ENCODE peak calls at places on chromosome 16, in four cellular contexts. I is A549, M is endothelial cell of umbilical vein, R is GM12878. L is an unnamed sample.

GRCh38 chr16:74623214-74623842 is 16.4 kb upstream of the GLG1 start:
- DNase-seq in I (peak), M (peak), R (no peak), L (peak)

GRCh38 chr16:78503501-78504110 is 404.2 kb downstream of the WWOX start:
- DNase-seq in I (peak), M (peak), R (no peak), L (peak)

GRCh38 chr16:85227262-85227923 is 115.1 kb upstream of the CIBAR2 start:
- DNase-seq in I (no peak), M (no peak), R (peak), L (peak)

GRCh38 chr16:19118938-19119431 is 5.2 kb downstream of the ITPRIPL2 start:
- DNase-seq in I (peak), M (peak), R (no peak), L (peak)

GRCh38 chr16:88992351-88993005 is 15.5 kb upstream of the CBFA2T3 start:
- DNase-seq in I (no peak), M (no peak), R (no peak), L (no peak)

GRCh38 chr16:84459941-84460405 is 44.5 kb downstream of the MEAK7 start:
- DNase-seq in I (no peak), M (no peak), R (no peak), L (peak)

GRCh38 chr16:55842369-55843104 is 9.6 kb upstream of the CES1 start:
- DNase-seq in I (peak), M (peak), R (no peak), L (peak)

GRCh38 chr16:27402964-27403600 is 1.1 kb downstream of the IL21R start:
- DNase-seq in I (no peak), M (no peak), R (no peak), L (no peak)

GRCh38 chr16:57297856-57298255 is 13.4 kb upstream of the PLLP start:
- DNase-seq in I (no peak), M (no peak), R (no peak), L (peak)

GRCh38 chr16:59412275-59412841 is 678.2 kb upstream of the GOT2 start:
- DNase-seq in I (peak), M (peak), R (no peak), L (no peak)

GRCh38 chr16:641326-642188 is at the start of gene MCRIP2:
- DNase-seq in I (peak), M (peak), R (peak), L (peak)

GRCh38 chr16:85146922-85147651 is 34.8 kb upstream of the CIBAR2 start:
- DNase-seq in I (no peak), M (no peak), R (no peak), L (no peak)

GRCh38 chr16:83963277-83964119 is 4.5 kb upstream of the NECAB2 start:
- DNase-seq in I (no peak), M (no peak), R (no peak), L (no peak)

GRCh38 chr16:5633845-5634440 is 536.3 kb upstream of the EEF2KMT start:
- DNase-seq in I (peak), M (no peak), R (no peak), L (peak)

GRCh38 chr16:76459111-76459510 is 181.9 kb downstream of the CNTNAP4 start:
- DNase-seq in I (no peak), M (no peak), R (no peak), L (no peak)

GRCh38 chr16:29862383-29862883 is 593 bp downstream of the CDIPT start:
- DNase-seq in I (no peak), M (peak), R (no peak), L (no peak)

GRCh38 chr16:12323007-12323699 is 346.6 kb downstream of the SNX29 start:
- DNase-seq in I (no peak), M (no peak), R (peak), L (peak)

GRCh38 chr16:53216798-53217197 is 162.0 kb downstream of the CHD9 start:
- DNase-seq in I (no peak), M (no peak), R (no peak), L (peak)

GRCh38 chr16:8931864-8932263 is 31.8 kb downstream of the USP7 start:
- DNase-seq in I (no peak), M (peak), R (no peak), L (peak)

DNA sequence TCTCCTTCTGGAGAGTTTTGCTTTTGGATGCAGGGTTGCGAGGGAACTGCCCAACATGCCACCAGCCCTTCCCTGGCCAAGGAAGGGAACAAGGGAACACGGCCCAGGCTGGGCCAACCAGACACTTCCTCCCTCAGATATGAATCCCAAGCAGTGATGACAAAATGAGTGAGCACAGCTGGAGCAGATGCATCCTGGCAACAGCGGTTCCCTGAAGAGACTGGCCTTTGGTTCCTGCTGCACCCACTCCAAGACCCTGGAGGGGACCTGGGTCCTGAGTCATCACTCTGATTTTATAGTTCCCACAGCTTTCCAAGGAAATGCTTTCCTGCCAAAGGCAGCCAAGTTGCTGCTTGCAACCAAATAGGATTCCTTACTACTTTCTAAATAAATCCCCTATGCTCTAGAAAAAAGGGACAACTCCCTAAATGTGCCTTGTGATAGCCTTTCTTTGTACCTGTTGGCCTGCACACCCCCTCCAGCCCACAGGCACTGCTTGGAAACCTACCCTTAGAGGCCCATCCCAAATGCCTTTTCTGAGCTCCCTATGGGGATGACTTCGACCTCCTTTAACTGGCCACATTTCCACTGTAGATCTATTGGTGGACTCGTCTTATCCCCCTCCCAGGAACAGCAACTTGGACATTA is 5.3 kb downstream of the ST3GAL2 start:
- DNase-seq in I (no peak), M (peak), R (no peak), L (peak)
- TF ChIP-seq MYC in I (no peak), M (no peak), R (no peak), L (no peak)

GRCh38 chr16:49649013-49649785 is 206.7 kb downstream of the ZNF423 start:
- DNase-seq in I (no peak), M (no peak), R (no peak), L (no peak)
- TF ChIP-seq MAX in I (no peak), M (no peak), R (no peak), L (no peak)

DNA sequence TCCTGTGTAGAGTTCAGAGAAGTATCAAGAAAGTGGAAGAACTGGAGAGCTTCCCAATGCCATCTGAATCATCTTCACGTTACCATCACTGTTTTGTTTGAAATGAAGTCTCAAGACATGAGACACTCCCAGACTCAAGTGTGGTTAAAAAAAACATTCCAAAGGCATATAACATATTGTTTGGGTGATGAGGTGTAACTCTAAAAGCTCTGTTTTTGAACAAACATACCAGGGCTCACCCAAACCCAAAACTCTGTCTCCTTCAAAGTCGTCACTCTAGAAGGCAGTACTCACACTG is 6.3 kb upstream of the ZCCHC14 start:
- DNase-seq in I (no peak), M (no peak), R (no peak), L (no peak)
- TF ChIP-seq MYC in I (no peak), M (no peak), R (no peak), L (no peak)

GRCh38 chr16:2883027-2883846 is at the start of gene FLYWCH2:
- DNase-seq in I (peak), M (peak), R (peak), L (peak)
- TF ChIP-seq MAX in I (peak), M (no peak), R (no peak), L (peak)

GRCh38 chr16:4307215-4308037 is 8.4 kb upstream of the GLIS2 start:
- DNase-seq in I (peak), M (peak), R (peak), L (peak)
- TF ChIP-seq MYC in I (no peak), M (no peak), R (no peak), L (peak)

GRCh38 chr16:60636117-60636516 is 1400.1 kb downstream of the CDH8 start:
- DNase-seq in I (no peak), M (no peak), R (no peak), L (no peak)

GRCh38 chr16:60640038-60640437 is 1396.2 kb downstream of the CDH8 start:
- DNase-seq in I (no peak), M (no peak), R (no peak), L (no peak)

GRCh38 chr16:60642956-60643355 is 1393.3 kb downstream of the CDH8 start:
- DNase-seq in I (no peak), M (no peak), R (no peak), L (no peak)

GRCh38 chr16:60645541-60645940 is 1390.7 kb downstream of the CDH8 start:
- DNase-seq in I (no peak), M (no peak), R (no peak), L (no peak)

DNA sequence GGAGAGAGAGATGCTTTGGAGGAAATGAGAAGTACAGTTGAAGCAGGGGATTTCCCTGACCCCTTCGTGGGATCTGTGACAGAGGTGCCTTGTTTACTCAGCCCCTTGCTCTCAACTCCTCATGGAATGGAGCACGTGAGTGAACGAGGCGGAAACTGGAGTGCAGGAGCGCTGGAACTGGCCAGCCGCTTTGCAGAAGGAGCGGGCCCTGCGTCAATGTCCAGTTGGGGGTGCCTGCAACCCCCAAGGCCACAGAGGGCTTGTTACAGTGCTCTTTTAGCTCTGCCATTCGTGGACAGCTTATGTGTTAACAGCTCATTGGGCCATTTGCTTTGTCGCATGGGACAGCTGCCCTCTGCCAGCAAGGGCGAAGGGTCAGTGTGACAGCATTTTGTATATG is 1395.2 kb downstream of the CDH8 start:
- DNase-seq in I (no peak), M (no peak), R (no peak), L (no peak)
- TF ChIP-seq MAX in I (no peak), M (no peak), R (no peak), L (no peak)

GRCh38 chr16:67077871-67078270 is 31.9 kb upstream of the PHAF1 start:
- DNase-seq in I (no peak), M (no peak), R (no peak), L (no peak)
- TF ChIP-seq MYC in I (no peak), M (no peak), R (no peak), L (no peak)

GRCh38 chr16:22278418-22278817 is 18.8 kb upstream of the POLR3E start:
- DNase-seq in I (no peak), M (no peak), R (no peak), L (no peak)

GRCh38 chr16:22274916-22275315 is 22.3 kb upstream of the POLR3E start:
- DNase-seq in I (no peak), M (no peak), R (no peak), L (no peak)

GRCh38 chr16:22282254-22282892 is 14.8 kb upstream of the POLR3E start:
- DNase-seq in I (no peak), M (no peak), R (no peak), L (no peak)

GRCh38 chr16:22278841-22279240 is 18.4 kb upstream of the POLR3E start:
- DNase-seq in I (no peak), M (no peak), R (no peak), L (peak)
- TF ChIP-seq MAX in I (no peak), M (no peak), R (no peak), L (no peak)

GRCh38 chr16:46662123-46662522 is 26.9 kb downstream of the VPS35 start:
- DNase-seq in I (no peak), M (no peak), R (no peak), L (no peak)

DNA sequence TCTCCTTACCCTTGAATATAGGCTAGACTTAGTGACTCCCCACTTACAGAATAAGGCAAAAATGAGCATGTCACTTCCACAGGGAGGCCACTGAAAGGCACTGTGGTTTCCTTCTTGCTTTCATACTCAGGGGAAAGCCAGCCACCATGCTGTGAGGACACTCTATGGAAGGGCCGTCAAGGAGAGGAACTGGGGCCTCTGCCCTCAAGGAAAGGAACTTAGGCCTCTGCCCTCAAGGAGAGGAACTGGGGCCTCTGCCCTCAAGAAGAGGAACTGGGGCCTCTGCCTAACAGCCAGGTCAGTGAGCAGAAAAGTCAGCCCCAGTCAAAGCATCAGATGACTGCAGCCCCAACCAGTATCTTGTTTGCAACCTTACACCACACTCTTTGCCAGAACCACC is 30.1 kb downstream of the VPS35 start:
- DNase-seq in I (no peak), M (no peak), R (peak), L (peak)
- TF ChIP-seq MYC in I (no peak), M (no peak), R (no peak), L (peak)

DNA sequence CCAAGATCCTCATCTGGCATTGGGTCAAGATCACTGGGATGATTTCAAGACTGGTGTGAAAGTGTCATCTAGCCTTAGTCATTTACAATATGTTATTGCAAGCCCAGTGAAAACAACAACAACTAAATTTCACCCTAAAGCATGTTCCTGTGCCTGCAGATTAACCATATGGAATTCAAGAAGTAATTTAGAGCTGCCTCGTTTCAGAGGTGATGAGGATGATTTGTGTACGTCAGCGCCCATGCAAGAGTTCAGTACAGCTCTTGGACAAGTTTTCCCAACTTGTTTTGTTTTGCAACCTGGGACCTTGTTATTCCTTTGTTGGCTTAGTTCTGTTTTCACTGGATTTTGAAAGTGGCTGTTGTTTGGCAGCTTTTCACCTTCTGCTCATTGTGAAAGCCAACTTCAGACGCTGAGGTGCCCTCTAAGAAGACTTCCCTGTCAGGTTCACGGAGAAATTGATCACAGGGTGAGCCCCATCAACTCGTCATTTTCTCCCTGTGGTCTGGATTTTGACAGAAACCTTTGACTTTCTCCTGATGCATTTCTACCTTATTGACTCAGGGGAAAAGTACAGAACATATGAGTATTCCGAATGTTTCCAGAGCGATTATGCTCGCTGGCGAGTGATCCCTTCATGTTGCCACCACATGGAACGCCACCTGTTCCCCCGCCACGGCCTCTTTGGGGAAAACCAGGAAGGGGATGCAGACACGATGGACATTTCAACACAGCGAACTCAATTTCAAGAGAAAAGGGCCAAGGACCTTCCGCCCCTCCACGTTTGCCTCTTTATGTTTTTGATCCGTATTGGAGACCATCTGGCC is 85.6 kb downstream of the FOXL1 start:
- DNase-seq in I (no peak), M (peak), R (no peak), L (peak)
- TF ChIP-seq MAX in I (no peak), M (no peak), R (no peak), L (no peak)